ENCODE peak calls at places on chromosomes 11 and 22, in ten cellular contexts. B, H, I, R, D, N, W, G, L and F are unnamed samples.

GRCh38 chr11:120142072-120142423 is 4.1 kb upstream of the TRIM29 start:
- DNase-seq in H (no peak), I (no peak), R (no peak), L (no peak), G (no peak), B (no peak), N (no peak), W (no peak), D (peak), F (no peak)

GRCh38 chr11:22764732-22765131 is 64.9 kb downstream of the SVIP start:
- DNase-seq in L (no peak), G (no peak), I (no peak), B (no peak), H (no peak), W (no peak), D (no peak), R (no peak), N (no peak), F (no peak)

GRCh38 chr22:42964994-42965699 is 49.8 kb downstream of the PACSIN2 start:
- DNase-seq in W (peak), H (no peak), D (no peak), L (no peak), G (peak), B (no peak), I (no peak), R (no peak), N (no peak), F (no peak)

GRCh38 chr11:102007567-102008437 is 39.4 kb upstream of the CFAP300 start:
- DNase-seq in N (no peak), L (no peak), D (no peak), G (peak), W (peak), B (peak), I (peak), R (peak), H (no peak), F (peak)

GRCh38 chr22:49807780-49808708 is 19.6 kb downstream of the BRD1 start:
- DNase-seq in H (no peak), N (no peak), G (no peak), B (no peak), I (no peak), R (no peak), W (no peak), L (no peak), D (no peak), F (peak)

GRCh38 chr11:86575208-86575855 is 97.1 kb downstream of the ME3 start:
- DNase-seq in R (no peak), G (peak), N (no peak), B (no peak), I (no peak), L (no peak), D (no peak), W (no peak), H (no peak), F (no peak)

GRCh38 chr11:104759464-104759863 is 138.8 kb downstream of the CASP12 start:
- DNase-seq in L (no peak), H (no peak), R (no peak), B (no peak), D (no peak), G (no peak), W (no peak), N (no peak), I (no peak), F (no peak)

GRCh38 chr11:2086239-2087040 is 52.7 kb downstream of the IGF2 start:
- DNase-seq in D (peak), H (no peak), I (no peak), B (no peak), L (no peak), N (no peak), R (no peak), G (no peak), W (no peak), F (no peak)

GRCh38 chr11:2089536-2090165 is 49.5 kb downstream of the IGF2 start:
- DNase-seq in H (no peak), B (peak), L (no peak), N (no peak), D (no peak), G (peak), R (no peak), W (peak), I (no peak), F (peak)

GRCh38 chr11:35539256-35539655 is 13.8 kb upstream of the PAMR1 start:
- DNase-seq in R (no peak), L (no peak), H (no peak), D (no peak), G (no peak), N (no peak), I (no peak), B (no peak), W (no peak), F (no peak)

GRCh38 chr11:11036185-11037161 is 178.6 kb upstream of the ZBED5 start:
- DNase-seq in B (peak), R (peak), H (no peak), I (peak), G (peak), W (peak), L (no peak), N (no peak), D (peak), F (peak)

GRCh38 chr11:1674194-1674878 is 22.7 kb upstream of the KRTAP5-6 start:
- DNase-seq in D (no peak), B (no peak), W (no peak), G (no peak), N (no peak), L (no peak), I (no peak), H (no peak), R (no peak), F (no peak)

GRCh38 chr22:17013396-17014100 is 5.5 kb upstream of the GAB4 start:
- DNase-seq in W (no peak), N (no peak), D (no peak), R (no peak), I (no peak), L (no peak), H (no peak), G (no peak), B (no peak), F (no peak)

GRCh38 chr11:65861533-65862183 is 1.4 kb downstream of the MUS81 start:
- DNase-seq in W (no peak), H (no peak), N (no peak), B (no peak), I (no peak), R (no peak), D (no peak), L (peak), G (no peak), F (no peak)

GRCh38 chr11:103407641-103408040 is 298.4 kb downstream of the DYNC2H1 start:
- DNase-seq in D (no peak), W (no peak), B (no peak), I (no peak), R (no peak), G (no peak), H (no peak), L (no peak), N (no peak), F (no peak)

GRCh38 chr11:66929753-66930152 is 28.4 kb downstream of the PC start:
- DNase-seq in D (no peak), I (no peak), G (no peak), R (no peak), N (no peak), L (no peak), B (no peak), W (no peak), H (no peak), F (no peak)

GRCh38 chr11:43941257-43941879 is 1.1 kb upstream of the C11orf96 start:
- DNase-seq in I (no peak), R (no peak), B (no peak), G (peak), D (no peak), N (peak), L (no peak), W (no peak), H (no peak), F (no peak)

GRCh38 chr11:114285599-114285998 is 10.6 kb upstream of the NNMT start:
- DNase-seq in L (no peak), G (peak), I (no peak), R (no peak), B (no peak), W (no peak), D (no peak), N (no peak), H (no peak), F (no peak)

GRCh38 chr11:17076517-17077239 is 789 bp downstream of the RPS13 start:
- DNase-seq in W (no peak), H (no peak), R (peak), G (peak), B (no peak), L (no peak), D (no peak), N (no peak), I (no peak), F (peak)

GRCh38 chr11:45794169-45794568 is 10.8 kb upstream of the SLC35C1 start:
- DNase-seq in H (no peak), R (no peak), L (no peak), D (no peak), G (no peak), B (no peak), N (no peak), W (no peak), I (no peak), F (no peak)

GRCh38 chr11:118791961-118792578 is 1.1 kb upstream of the DDX6 start:
- DNase-seq in H (no peak), N (no peak), D (no peak), G (no peak), L (peak), R (no peak), I (peak), B (peak), W (no peak), F (peak)

GRCh38 chr11:2465201-2466068 is 20.6 kb downstream of the KCNQ1 start:
- DNase-seq in W (no peak), D (no peak), H (no peak), R (no peak), L (no peak), G (no peak), I (no peak), N (no peak), B (no peak), F (no peak)

GRCh38 chr11:19512621-19513020 is 200.0 kb upstream of the NAV2 start:
- DNase-seq in W (no peak), G (no peak), H (no peak), N (no peak), B (no peak), D (no peak), I (no peak), R (no peak), L (no peak), F (no peak)

GRCh38 chr22:22870577-22871398 is 16.8 kb upstream of the IGLL5 start:
- DNase-seq in L (no peak), I (no peak), N (no peak), G (no peak), D (no peak), H (no peak), W (no peak), R (no peak), B (no peak), F (no peak)

GRCh38 chr11:78219493-78220217 is 30.9 kb downstream of the USP35 start:
- DNase-seq in B (no peak), H (no peak), D (no peak), N (no peak), W (no peak), G (no peak), R (no peak), L (no peak), I (no peak), F (no peak)

GRCh38 chr11:15764948-15765347 is 591.4 kb downstream of the SOX6 start:
- DNase-seq in I (no peak), L (no peak), G (no peak), R (peak), D (no peak), N (no peak), W (no peak), H (no peak), B (no peak), F (no peak)

GRCh38 chr11:18769802-18770456 is 21.7 kb downstream of the PTPN5 start:
- DNase-seq in H (no peak), B (no peak), D (no peak), W (no peak), I (no peak), R (peak), G (no peak), N (no peak), L (no peak), F (no peak)

GRCh38 chr11:66076561-66076960 is 6.5 kb downstream of the PACS1 start:
- DNase-seq in B (no peak), G (no peak), I (no peak), N (no peak), D (no peak), W (no peak), R (no peak), H (no peak), L (no peak), F (no peak)

GRCh38 chr11:20161923-20162322 is 1.6 kb upstream of the DBX1 start:
- DNase-seq in W (no peak), B (no peak), H (no peak), L (no peak), R (no peak), I (no peak), N (no peak), G (no peak), D (no peak), F (no peak)

GRCh38 chr11:126308271-126308671 is 4.4 kb downstream of the DCPS start:
- DNase-seq in L (no peak), B (no peak), H (no peak), W (no peak), G (no peak), R (no peak), I (no peak), N (peak), D (no peak), F (no peak)

GRCh38 chr22:47175151-47175760 is 412.8 kb downstream of the TBC1D22A start:
- DNase-seq in L (no peak), B (no peak), N (peak), W (no peak), H (peak), D (no peak), G (peak), R (peak), I (no peak), F (no peak)

GRCh38 chr22:41722496-41722895 is 23.2 kb downstream of the MEI1 start:
- DNase-seq in N (no peak), H (no peak), L (no peak), D (no peak), G (no peak), I (no peak), B (no peak), W (no peak), R (no peak), F (no peak)

GRCh38 chr22:41731609-41732008 is 32.3 kb downstream of the MEI1 start:
- DNase-seq in I (no peak), N (no peak), H (no peak), D (no peak), W (no peak), R (no peak), B (no peak), G (no peak), L (no peak), F (no peak)

GRCh38 chr22:41725510-41726110 is 26.3 kb downstream of the MEI1 start:
- DNase-seq in N (no peak), G (peak), H (no peak), D (no peak), W (no peak), B (peak), L (no peak), R (no peak), I (no peak), F (peak)
- TF ChIP-seq POLR2A in N (no peak), G (no peak), H (no peak), D (no peak), W (no peak), B (no peak), L (no peak), R (no peak), I (no peak), F (no peak)

GRCh38 chr11:61971177-61972111 is 4.0 kb upstream of the FTH1 start:
- DNase-seq in L (peak), G (peak), R (peak), I (peak), D (peak), N (peak), W (peak), B (peak), H (peak), F (peak)
- TF ChIP-seq POLR2A in L (no peak), G (no peak), R (peak), I (no peak), D (no peak), N (peak), W (peak), B (no peak), H (peak), F (peak)

GRCh38 chr22:35064664-35065063 is 1.3 kb upstream of the ISX start:
- DNase-seq in G (no peak), R (no peak), I (no peak), W (no peak), D (no peak), B (no peak), L (no peak), H (no peak), N (no peak), F (no peak)
- TF ChIP-seq POLR2A in G (no peak), R (no peak), I (no peak), W (no peak), D (no peak), B (no peak), L (no peak), H (no peak), N (no peak), F (no peak)

DNA sequence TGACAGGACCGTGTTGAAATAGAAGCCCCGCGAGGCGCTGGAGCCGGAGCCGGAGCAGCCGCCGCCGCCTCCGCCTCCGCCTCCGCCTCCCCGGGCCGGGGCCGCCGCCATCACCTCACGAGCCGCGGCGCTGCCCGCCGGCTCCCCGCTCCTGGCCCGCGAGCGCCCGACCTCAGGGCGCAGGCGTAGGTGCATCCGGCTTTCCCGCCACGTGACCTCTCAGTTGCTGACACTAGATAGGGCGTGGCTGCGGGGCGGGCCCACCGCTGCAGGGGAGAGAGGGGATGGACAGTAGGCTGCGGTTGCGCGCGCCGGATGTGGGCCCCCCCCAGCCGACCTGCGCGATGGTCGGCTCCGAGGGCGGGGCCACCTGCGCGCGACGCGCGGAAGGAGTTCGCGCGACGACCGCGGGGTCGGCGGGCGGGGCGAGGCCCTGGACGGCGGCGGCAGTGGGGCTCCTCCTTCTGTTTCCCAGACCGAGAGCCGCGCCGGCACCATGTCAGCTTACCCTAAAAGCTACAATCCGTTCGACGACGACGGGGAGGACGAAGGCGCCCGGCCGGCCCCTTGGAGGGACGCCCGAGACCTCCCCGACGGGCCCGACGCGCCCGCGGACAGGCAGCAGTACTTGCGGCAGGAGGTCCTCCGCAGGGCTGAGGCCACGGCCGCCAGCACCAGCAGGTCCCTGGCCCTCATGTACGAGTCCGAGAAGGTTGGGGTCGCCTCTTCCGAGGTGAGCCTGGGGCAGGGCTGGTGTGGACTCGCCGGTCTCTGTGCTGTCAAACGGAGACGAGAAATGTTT is at the start of the genes PI4KA and SNAP29:
- DNase-seq in H (peak), N (peak), G (peak), R (peak), I (peak), L (peak), W (peak), B (peak), D (peak), F (peak)
- TF ChIP-seq POLR2A in H (peak), N (peak), G (peak), R (peak), I (peak), L (no peak), W (peak), B (peak), D (no peak), F (peak)

GRCh38 chr11:68052137-68052873 is 13.5 kb downstream of the TCIRG1 start:
- DNase-seq in L (no peak), D (no peak), H (no peak), I (no peak), R (no peak), B (no peak), N (no peak), G (no peak), W (no peak), F (no peak)

GRCh38 chr11:68051191-68052136 is 12.6 kb downstream of the TCIRG1 start:
- DNase-seq in H (no peak), L (no peak), N (no peak), G (no peak), R (no peak), D (no peak), I (no peak), B (no peak), W (no peak), F (no peak)

GRCh38 chr11:68053117-68053516 is 14.3 kb downstream of the TCIRG1 start:
- DNase-seq in L (no peak), B (no peak), G (no peak), H (no peak), D (no peak), R (no peak), I (no peak), N (no peak), W (no peak), F (no peak)

GRCh38 chr11:68056317-68057285 is 17.8 kb downstream of the TCIRG1 start:
- DNase-seq in D (no peak), N (no peak), R (no peak), B (no peak), G (no peak), I (no peak), H (no peak), W (no peak), L (no peak), F (no peak)

DNA sequence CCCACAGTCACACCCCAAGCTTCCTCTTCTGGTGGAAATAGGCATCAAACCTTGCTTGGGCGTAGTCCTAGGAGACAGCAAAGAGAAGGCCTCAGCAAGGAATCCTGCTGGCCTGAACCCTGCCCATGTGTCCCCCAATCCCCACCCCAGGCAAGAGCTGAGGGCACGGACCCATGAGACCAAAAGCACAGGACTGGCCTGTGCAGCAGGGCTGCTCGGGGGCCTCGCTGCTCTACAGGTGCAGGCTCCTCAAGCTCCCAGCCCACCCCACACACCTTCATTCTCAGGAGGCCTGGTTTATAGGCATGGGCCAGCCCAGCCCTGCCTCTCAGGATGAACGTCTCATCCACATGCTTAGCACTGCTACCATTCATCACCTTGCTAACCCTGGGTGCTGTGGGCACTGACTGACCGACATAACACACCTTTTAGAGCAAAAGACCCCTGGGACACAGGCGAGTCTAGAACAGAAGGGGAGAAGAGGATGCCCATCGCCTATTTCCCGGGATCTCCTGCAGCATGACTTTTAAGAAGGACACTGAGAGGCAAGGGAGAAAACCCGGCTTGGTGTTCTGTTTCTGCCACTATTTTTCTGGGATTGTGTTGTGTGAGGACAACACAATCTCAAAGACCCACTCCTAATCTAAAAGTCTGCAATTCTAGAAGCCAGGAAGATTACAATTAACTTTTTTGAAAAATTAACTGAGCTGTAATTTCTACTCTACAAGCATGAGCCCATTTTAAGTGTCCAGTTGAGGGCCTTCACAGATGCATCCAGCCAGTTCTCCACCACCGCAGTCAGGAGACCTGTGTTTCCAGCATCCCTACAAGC is 15.4 kb downstream of the TCIRG1 start:
- DNase-seq in L (no peak), R (no peak), N (no peak), B (no peak), D (no peak), H (no peak), I (no peak), W (no peak), G (no peak), F (no peak)
- TF ChIP-seq POLR2A in L (no peak), R (no peak), N (no peak), B (no peak), D (no peak), H (no peak), I (no peak), W (no peak), G (no peak), F (peak)